ENCODE peak calls at places on chromosomes 12 and 14, in seven cellular contexts. One of them, this sample, is unnamed. For H3K4me1, the result is how much of the 10 kb centered on the place peaks cover.

GRCh38 chr12:111405856-111406473 is at the start of gene SH2B3:
- DNase-seq in IMR-90: peak
- DNase-seq in CD8-positive, alpha-beta T cell: no peak
- DNase-seq in fibroblast of lung: peak
- DNase-seq in sigmoid colon: no peak
- DNase-seq in aorta: peak
- DNase-seq in HCT116: no peak
- DNase-seq in this sample: no peak

GRCh38 chr12:31582155-31582554 is 8.8 kb downstream of the DENND5B start:
- DNase-seq in fibroblast of lung: no peak
- DNase-seq in CD8-positive, alpha-beta T cell: no peak
- DNase-seq in IMR-90: peak
- DNase-seq in HCT116: no peak
- DNase-seq in aorta: no peak
- DNase-seq in sigmoid colon: no peak
- DNase-seq in this sample: peak

GRCh38 chr14:81464253-81465001 is 64.3 kb upstream of the STON2 start:
- DNase-seq in aorta: no peak
- DNase-seq in HCT116: peak
- DNase-seq in sigmoid colon: no peak
- DNase-seq in fibroblast of lung: peak
- DNase-seq in CD8-positive, alpha-beta T cell: peak
- DNase-seq in IMR-90: peak
- DNase-seq in this sample: no peak

GRCh38 chr12:68037616-68038255 is 48.5 kb downstream of the IFNG-AS1 start:
- DNase-seq in aorta: no peak
- DNase-seq in sigmoid colon: no peak
- DNase-seq in fibroblast of lung: no peak
- DNase-seq in HCT116: no peak
- DNase-seq in CD8-positive, alpha-beta T cell: no peak
- DNase-seq in IMR-90: no peak
- DNase-seq in this sample: no peak

GRCh38 chr12:22672951-22673350 is 48.0 kb downstream of the ETNK1 start:
- DNase-seq in fibroblast of lung: peak
- DNase-seq in aorta: no peak
- DNase-seq in IMR-90: peak
- DNase-seq in HCT116: no peak
- DNase-seq in sigmoid colon: no peak
- DNase-seq in CD8-positive, alpha-beta T cell: no peak
- DNase-seq in this sample: no peak

GRCh38 chr14:88989911-88990310 is 165.5 kb downstream of the TTC8 start:
- DNase-seq in HCT116: no peak
- DNase-seq in aorta: no peak
- DNase-seq in sigmoid colon: no peak
- DNase-seq in CD8-positive, alpha-beta T cell: no peak
- DNase-seq in fibroblast of lung: no peak
- DNase-seq in IMR-90: no peak
- DNase-seq in this sample: no peak

GRCh38 chr14:94548131-94548998 is 12.9 kb upstream of the SERPINA4 start:
- DNase-seq in aorta: no peak
- DNase-seq in CD8-positive, alpha-beta T cell: no peak
- DNase-seq in IMR-90: no peak
- DNase-seq in sigmoid colon: no peak
- DNase-seq in HCT116: no peak
- DNase-seq in fibroblast of lung: no peak
- DNase-seq in this sample: no peak

GRCh38 chr12:68406134-68406576 is 74.0 kb upstream of the MDM1 start:
- DNase-seq in sigmoid colon: peak
- DNase-seq in fibroblast of lung: peak
- DNase-seq in HCT116: no peak
- DNase-seq in aorta: peak
- DNase-seq in IMR-90: peak
- DNase-seq in CD8-positive, alpha-beta T cell: no peak
- DNase-seq in this sample: peak

GRCh38 chr14:32560213-32560857 is 231.2 kb downstream of the AKAP6 start:
- DNase-seq in HCT116: peak
- DNase-seq in fibroblast of lung: peak
- DNase-seq in IMR-90: peak
- DNase-seq in aorta: peak
- DNase-seq in CD8-positive, alpha-beta T cell: no peak
- DNase-seq in sigmoid colon: peak
- DNase-seq in this sample: peak

DNA sequence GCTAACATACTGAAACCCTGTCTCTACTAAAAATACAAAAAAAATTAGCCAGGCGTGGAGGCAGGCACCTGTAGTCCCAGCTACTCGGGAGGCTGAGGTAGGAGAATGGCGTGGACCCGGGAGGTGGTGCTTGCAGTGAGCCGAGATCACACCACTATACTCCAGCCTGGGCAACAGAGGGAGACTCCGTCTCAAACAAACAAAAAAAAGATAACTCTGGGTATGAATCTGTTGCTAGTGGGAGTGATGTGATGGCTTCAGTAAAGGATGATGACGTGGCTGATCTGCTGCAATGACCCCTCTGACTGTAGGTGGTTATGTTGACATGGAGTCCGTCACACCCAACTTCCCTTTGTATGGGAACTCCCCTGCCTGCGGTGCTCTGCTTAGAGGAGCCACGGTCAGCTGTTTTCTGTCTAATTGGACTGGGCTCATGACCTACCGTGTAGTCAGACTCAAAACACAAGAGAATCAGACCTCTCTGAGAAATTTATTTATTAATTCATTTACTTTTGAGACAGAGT is 59.1 kb upstream of the MED13L start:
- DNase-seq in CD8-positive, alpha-beta T cell: no peak
- DNase-seq in sigmoid colon: no peak
- DNase-seq in HCT116: no peak
- DNase-seq in aorta: no peak
- DNase-seq in fibroblast of lung: peak
- DNase-seq in IMR-90: peak
- DNase-seq in this sample: no peak
- H3K4me1 ChIP-seq in CD8-positive, alpha-beta T cell: under half
- H3K4me1 ChIP-seq in sigmoid colon: under half
- H3K4me1 ChIP-seq in HCT116: under half
- H3K4me1 ChIP-seq in aorta: under half
- H3K4me1 ChIP-seq in fibroblast of lung: under half
- H3K4me1 ChIP-seq in IMR-90: under half
- H3K4me1 ChIP-seq in this sample: under half

GRCh38 chr14:80146941-80147340 is 64.4 kb downstream of the DIO2 start:
- DNase-seq in HCT116: no peak
- DNase-seq in CD8-positive, alpha-beta T cell: no peak
- DNase-seq in fibroblast of lung: no peak
- DNase-seq in sigmoid colon: no peak
- DNase-seq in aorta: no peak
- DNase-seq in IMR-90: no peak
- DNase-seq in this sample: no peak
- H3K4me1 ChIP-seq in HCT116: under half
- H3K4me1 ChIP-seq in CD8-positive, alpha-beta T cell: under half
- H3K4me1 ChIP-seq in fibroblast of lung: under half
- H3K4me1 ChIP-seq in sigmoid colon: under half
- H3K4me1 ChIP-seq in aorta: under half
- H3K4me1 ChIP-seq in IMR-90: under half
- H3K4me1 ChIP-seq in this sample: under half

GRCh38 chr12:15691372-15691771 is 97.8 kb downstream of the EPS8 start:
- DNase-seq in fibroblast of lung: no peak
- DNase-seq in sigmoid colon: no peak
- DNase-seq in CD8-positive, alpha-beta T cell: no peak
- DNase-seq in IMR-90: no peak
- DNase-seq in HCT116: no peak
- DNase-seq in aorta: no peak
- DNase-seq in this sample: no peak
- H3K4me1 ChIP-seq in fibroblast of lung: under half
- H3K4me1 ChIP-seq in sigmoid colon: under half
- H3K4me1 ChIP-seq in CD8-positive, alpha-beta T cell: under half
- H3K4me1 ChIP-seq in IMR-90: under half
- H3K4me1 ChIP-seq in HCT116: half or more
- H3K4me1 ChIP-seq in aorta: under half
- H3K4me1 ChIP-seq in this sample: under half

DNA sequence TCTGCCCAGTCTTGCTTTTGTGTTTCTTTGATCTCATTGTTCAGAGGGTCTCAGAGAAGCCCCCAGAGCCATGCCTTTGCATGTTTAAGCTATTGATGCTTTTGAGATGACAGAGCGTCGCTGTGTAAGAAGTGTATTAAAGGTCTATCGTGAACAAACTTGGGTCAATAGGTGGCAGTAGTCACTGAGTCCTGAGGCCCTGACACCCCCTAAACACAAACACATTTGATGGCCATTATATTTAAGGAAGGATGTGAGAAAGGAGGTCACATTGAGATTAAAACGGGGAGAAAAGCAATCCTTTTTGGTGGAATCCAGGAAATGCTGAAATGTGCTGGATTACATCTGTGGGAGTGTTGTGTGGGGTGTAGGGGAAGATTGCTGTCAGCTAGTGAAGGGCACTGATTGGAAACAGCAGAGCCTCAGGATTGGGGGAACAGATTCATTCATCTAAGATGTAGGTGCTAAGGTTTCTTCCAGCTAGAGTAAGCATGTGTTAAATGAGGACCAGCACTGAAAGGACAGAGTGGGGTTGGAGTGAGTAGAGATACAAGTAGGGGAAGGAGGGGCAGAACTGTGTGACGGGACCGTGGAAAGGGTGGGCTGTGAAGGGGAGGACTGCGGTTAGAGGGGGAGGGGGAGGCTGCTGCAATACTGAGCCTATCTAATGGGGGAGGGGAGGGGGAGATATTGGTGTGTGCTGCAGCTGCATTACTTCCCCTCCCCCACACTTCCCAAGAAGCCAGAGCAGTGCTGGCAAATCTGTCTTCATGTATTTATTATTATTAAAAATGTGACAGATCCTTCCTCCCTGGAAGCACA is 12.7 kb downstream of the NGDN start:
- DNase-seq in fibroblast of lung: no peak
- DNase-seq in sigmoid colon: no peak
- DNase-seq in IMR-90: no peak
- DNase-seq in CD8-positive, alpha-beta T cell: no peak
- DNase-seq in aorta: no peak
- DNase-seq in HCT116: no peak
- DNase-seq in this sample: no peak
- H3K4me1 ChIP-seq in fibroblast of lung: under half
- H3K4me1 ChIP-seq in sigmoid colon: under half
- H3K4me1 ChIP-seq in IMR-90: under half
- H3K4me1 ChIP-seq in CD8-positive, alpha-beta T cell: under half
- H3K4me1 ChIP-seq in aorta: under half
- H3K4me1 ChIP-seq in HCT116: under half
- H3K4me1 ChIP-seq in this sample: under half

GRCh38 chr12:46259713-46260112 is 9.1 kb downstream of the SLC38A1 start:
- DNase-seq in CD8-positive, alpha-beta T cell: no peak
- DNase-seq in aorta: no peak
- DNase-seq in sigmoid colon: no peak
- DNase-seq in HCT116: no peak
- DNase-seq in fibroblast of lung: no peak
- DNase-seq in IMR-90: no peak
- DNase-seq in this sample: no peak

GRCh38 chr12:46261658-46262057 is 7.2 kb downstream of the SLC38A1 start:
- DNase-seq in HCT116: no peak
- DNase-seq in sigmoid colon: no peak
- DNase-seq in fibroblast of lung: no peak
- DNase-seq in IMR-90: no peak
- DNase-seq in aorta: no peak
- DNase-seq in CD8-positive, alpha-beta T cell: no peak
- DNase-seq in this sample: no peak

GRCh38 chr12:46260913-46261476 is 7.8 kb downstream of the SLC38A1 start:
- DNase-seq in aorta: no peak
- DNase-seq in HCT116: no peak
- DNase-seq in CD8-positive, alpha-beta T cell: no peak
- DNase-seq in fibroblast of lung: no peak
- DNase-seq in sigmoid colon: no peak
- DNase-seq in IMR-90: no peak
- DNase-seq in this sample: peak

GRCh38 chr12:46259071-46259470 is 9.8 kb downstream of the SLC38A1 start:
- DNase-seq in IMR-90: no peak
- DNase-seq in aorta: no peak
- DNase-seq in sigmoid colon: no peak
- DNase-seq in fibroblast of lung: no peak
- DNase-seq in CD8-positive, alpha-beta T cell: no peak
- DNase-seq in HCT116: no peak
- DNase-seq in this sample: no peak

DNA sequence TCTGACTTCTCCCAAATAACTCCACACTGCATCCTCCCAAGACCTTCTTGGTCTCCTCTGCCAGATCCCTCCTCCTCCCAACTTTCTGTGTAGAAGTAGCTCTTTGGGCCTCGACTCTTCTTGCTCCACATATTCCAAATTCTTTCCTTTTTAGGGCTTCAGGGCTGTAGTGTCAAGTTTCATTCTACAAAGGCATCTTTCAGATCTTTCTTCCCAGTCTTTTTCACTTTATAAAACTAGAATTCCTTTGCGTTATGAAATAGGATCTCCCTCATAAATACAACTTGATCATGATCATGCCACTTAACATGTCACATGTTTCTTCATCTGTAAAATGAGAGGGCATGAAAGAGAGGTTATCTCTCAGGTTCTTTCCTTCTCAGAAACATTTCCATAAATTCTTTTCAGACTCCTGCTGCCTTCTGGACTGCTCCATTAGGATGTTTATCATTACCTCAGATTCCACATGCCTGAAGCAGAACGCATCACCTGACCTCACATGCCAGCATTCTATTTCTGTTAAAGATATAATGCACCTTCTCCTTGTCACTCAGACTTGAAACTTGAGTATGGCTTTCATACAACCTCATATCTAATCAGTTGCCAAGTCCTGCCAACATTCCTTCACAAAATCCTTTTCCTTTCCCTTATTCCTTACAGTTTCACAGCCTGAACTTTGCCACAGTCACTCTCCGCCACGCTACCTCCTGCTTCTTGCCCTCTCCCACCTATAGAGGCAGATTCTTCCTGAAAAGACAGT is 8.5 kb downstream of the SLC38A1 start:
- DNase-seq in aorta: no peak
- DNase-seq in sigmoid colon: no peak
- DNase-seq in IMR-90: peak
- DNase-seq in CD8-positive, alpha-beta T cell: no peak
- DNase-seq in HCT116: no peak
- DNase-seq in fibroblast of lung: peak
- DNase-seq in this sample: peak
- H3K4me1 ChIP-seq in aorta: under half
- H3K4me1 ChIP-seq in sigmoid colon: under half
- H3K4me1 ChIP-seq in IMR-90: under half
- H3K4me1 ChIP-seq in CD8-positive, alpha-beta T cell: half or more
- H3K4me1 ChIP-seq in HCT116: half or more
- H3K4me1 ChIP-seq in fibroblast of lung: under half
- H3K4me1 ChIP-seq in this sample: half or more

GRCh38 chr14:65954915-65955314 is 531.3 kb upstream of the CCDC196 start:
- DNase-seq in HCT116: no peak
- DNase-seq in IMR-90: no peak
- DNase-seq in fibroblast of lung: no peak
- DNase-seq in aorta: no peak
- DNase-seq in sigmoid colon: no peak
- DNase-seq in CD8-positive, alpha-beta T cell: no peak
- DNase-seq in this sample: no peak
- H3K4me1 ChIP-seq in HCT116: under half
- H3K4me1 ChIP-seq in IMR-90: under half
- H3K4me1 ChIP-seq in fibroblast of lung: under half
- H3K4me1 ChIP-seq in aorta: under half
- H3K4me1 ChIP-seq in sigmoid colon: under half
- H3K4me1 ChIP-seq in CD8-positive, alpha-beta T cell: under half
- H3K4me1 ChIP-seq in this sample: under half

GRCh38 chr12:6965026-6965661 is 5.3 kb downstream of the PHB2 start:
- DNase-seq in sigmoid colon: peak
- DNase-seq in IMR-90: peak
- DNase-seq in fibroblast of lung: peak
- DNase-seq in CD8-positive, alpha-beta T cell: peak
- DNase-seq in aorta: peak
- DNase-seq in HCT116: peak
- DNase-seq in this sample: peak
- H3K4me1 ChIP-seq in sigmoid colon: under half
- H3K4me1 ChIP-seq in IMR-90: under half
- H3K4me1 ChIP-seq in fibroblast of lung: under half
- H3K4me1 ChIP-seq in CD8-positive, alpha-beta T cell: half or more
- H3K4me1 ChIP-seq in aorta: under half
- H3K4me1 ChIP-seq in HCT116: half or more
- H3K4me1 ChIP-seq in this sample: under half

GRCh38 chr12:104928036-104928770 is 29.9 kb downstream of the SLC41A2 start:
- DNase-seq in sigmoid colon: no peak
- DNase-seq in HCT116: no peak
- DNase-seq in fibroblast of lung: no peak
- DNase-seq in CD8-positive, alpha-beta T cell: no peak
- DNase-seq in aorta: no peak
- DNase-seq in IMR-90: no peak
- DNase-seq in this sample: no peak
- H3K4me1 ChIP-seq in sigmoid colon: under half
- H3K4me1 ChIP-seq in HCT116: under half
- H3K4me1 ChIP-seq in fibroblast of lung: under half
- H3K4me1 ChIP-seq in CD8-positive, alpha-beta T cell: under half
- H3K4me1 ChIP-seq in aorta: under half
- H3K4me1 ChIP-seq in IMR-90: under half
- H3K4me1 ChIP-seq in this sample: under half